ENCODE peak calls at places on chromosomes 11 and 22, in seven cellular contexts. D, P, U, J, C, B and W are unnamed samples.

GRCh38 chr11:131677832-131678470 is 307.5 kb downstream of the NTM start:
- DNase-seq in D (no peak), P (no peak), U (no peak), J (no peak), C (no peak), B (no peak), W (no peak)

GRCh38 chr11:128116447-128117240 is 470.7 kb downstream of the ETS1 start:
- DNase-seq in D (no peak), P (no peak), U (no peak), J (no peak), C (no peak), B (no peak), W (no peak)

GRCh38 chr11:58394195-58394594 is 12.5 kb downstream of the OR5B3 start:
- DNase-seq in D (no peak), P (no peak), U (peak; percentile 63), J (no peak), C (peak; percentile 85), B (no peak), W (no peak)

GRCh38 chr11:56642339-56642738 is at the start of gene OR5AP2:
- DNase-seq in D (no peak), P (no peak), U (no peak), J (no peak), C (no peak), B (no peak), W (no peak)

GRCh38 chr22:37342065-37342464 is 59.8 kb downstream of the CYTH4 start:
- DNase-seq in D (no peak), P (no peak), U (no peak), J (no peak), C (no peak), B (no peak), W (no peak)

GRCh38 chr22:36368359-36368983 is 19.3 kb downstream of the MYH9 start:
- DNase-seq in D (no peak), P (no peak), U (peak; percentile 45), J (no peak), C (peak; percentile 92), B (no peak), W (no peak)

GRCh38 chr22:17705565-17706450 is 67.3 kb downstream of the BCL2L13 start:
- DNase-seq in D (no peak), P (no peak), U (no peak), J (no peak), C (peak; percentile 33), B (no peak), W (no peak)

GRCh38 chr11:15837901-15838489 is 518.4 kb downstream of the SOX6 start:
- DNase-seq in D (no peak), P (no peak), U (no peak), J (no peak), C (no peak), B (no peak), W (no peak)

GRCh38 chr11:35584321-35584720 is 33.9 kb upstream of the FJX1 start:
- DNase-seq in D (no peak), P (no peak), U (peak; percentile 75), J (no peak), C (peak; percentile 79), B (no peak), W (no peak)

GRCh38 chr11:47987781-47988180 is 7.4 kb downstream of the PTPRJ start:
- DNase-seq in D (no peak), P (no peak), U (no peak), J (no peak), C (no peak), B (no peak), W (no peak)

DNA sequence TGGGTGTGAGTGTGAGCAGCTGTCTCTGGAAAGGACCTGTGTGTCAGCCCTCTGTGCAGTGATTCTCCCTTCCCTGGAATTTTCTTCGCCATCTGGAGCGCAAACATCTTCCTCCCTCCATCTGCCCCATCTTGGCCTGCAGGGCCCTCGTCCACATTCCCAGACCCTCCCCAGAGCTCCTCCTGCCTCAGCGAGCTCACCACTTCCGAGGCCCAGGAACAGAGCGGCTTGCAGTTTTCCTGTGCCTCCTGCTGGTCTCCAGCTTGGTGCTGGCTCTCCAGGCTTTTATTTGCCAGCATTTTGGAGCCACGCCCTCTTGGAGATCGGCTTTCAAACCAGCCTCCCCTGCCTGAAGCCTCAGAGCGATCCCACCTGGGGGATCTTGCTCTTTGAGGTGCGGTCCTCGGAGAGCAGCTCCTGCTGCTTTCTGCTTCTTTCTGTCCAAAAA is at the start of gene GPHA2:
- DNase-seq in D (no peak), P (no peak), U (no peak), J (peak; percentile 61), C (no peak), B (peak; percentile 65), W (no peak)
- TF ChIP-seq CTCF in D (peak; percentile 12), P (no peak), U (no peak), J (peak; percentile 1), C (peak; percentile 8), B (no peak), W (no peak)

DNA sequence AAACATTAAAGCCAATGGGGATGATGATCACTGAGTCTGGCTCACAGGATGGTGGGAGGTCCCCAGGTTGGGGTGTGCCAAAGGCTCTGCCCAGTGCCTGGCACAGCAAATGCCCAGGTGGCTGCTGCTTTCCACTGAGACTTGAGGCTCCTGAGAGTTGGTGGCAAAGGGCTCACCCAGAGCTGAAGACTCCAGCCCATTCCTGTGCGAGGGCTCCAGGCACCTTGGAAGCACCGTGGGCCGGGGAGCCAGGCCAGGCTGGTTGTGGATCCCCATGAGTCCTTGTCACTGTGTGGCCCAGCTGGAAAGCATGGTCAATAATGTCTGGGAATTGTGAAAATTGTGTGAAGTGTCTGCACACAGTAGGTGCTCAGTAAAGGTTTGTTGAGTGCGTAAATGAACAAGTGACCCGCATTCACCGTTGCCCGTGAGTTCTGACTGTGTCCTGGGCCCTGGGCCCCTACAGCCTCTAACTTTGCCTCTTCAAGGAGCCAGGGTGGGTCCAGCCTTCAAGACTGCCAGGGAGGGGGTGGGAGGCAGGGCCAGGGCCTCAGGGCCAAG is 2.8 kb upstream of the UNC93B1 start:
- DNase-seq in D (no peak), P (no peak), U (no peak), J (no peak), C (no peak), B (no peak), W (no peak)
- TF ChIP-seq CTCF in D (no peak), P (no peak), U (no peak), J (no peak), C (no peak), B (no peak), W (no peak)

GRCh38 chr11:72102946-72103753 is at the start of gene LAMTOR1:
- DNase-seq in D (peak; percentile 97), P (peak; percentile 100), U (peak; percentile 95), J (peak; percentile 97), C (peak; percentile 98), B (peak; percentile 99), W (peak; percentile 99)
- TF ChIP-seq CTCF in D (peak; percentile 25), P (peak; percentile 19), U (peak; percentile 42), J (peak; percentile 16), C (peak; percentile 44), B (peak; percentile 35), W (peak; percentile 46)

GRCh38 chr11:110173775-110174644 is 80.8 kb downstream of the ZC3H12C start:
- DNase-seq in D (no peak), P (peak; percentile 80), U (peak; percentile 51), J (peak; percentile 92), C (peak; percentile 79), B (peak; percentile 77), W (no peak)
- TF ChIP-seq CTCF in D (peak; percentile 82), P (peak; percentile 55), U (peak; percentile 48), J (peak; percentile 81), C (peak; percentile 94), B (peak; percentile 76), W (peak; percentile 71)

DNA sequence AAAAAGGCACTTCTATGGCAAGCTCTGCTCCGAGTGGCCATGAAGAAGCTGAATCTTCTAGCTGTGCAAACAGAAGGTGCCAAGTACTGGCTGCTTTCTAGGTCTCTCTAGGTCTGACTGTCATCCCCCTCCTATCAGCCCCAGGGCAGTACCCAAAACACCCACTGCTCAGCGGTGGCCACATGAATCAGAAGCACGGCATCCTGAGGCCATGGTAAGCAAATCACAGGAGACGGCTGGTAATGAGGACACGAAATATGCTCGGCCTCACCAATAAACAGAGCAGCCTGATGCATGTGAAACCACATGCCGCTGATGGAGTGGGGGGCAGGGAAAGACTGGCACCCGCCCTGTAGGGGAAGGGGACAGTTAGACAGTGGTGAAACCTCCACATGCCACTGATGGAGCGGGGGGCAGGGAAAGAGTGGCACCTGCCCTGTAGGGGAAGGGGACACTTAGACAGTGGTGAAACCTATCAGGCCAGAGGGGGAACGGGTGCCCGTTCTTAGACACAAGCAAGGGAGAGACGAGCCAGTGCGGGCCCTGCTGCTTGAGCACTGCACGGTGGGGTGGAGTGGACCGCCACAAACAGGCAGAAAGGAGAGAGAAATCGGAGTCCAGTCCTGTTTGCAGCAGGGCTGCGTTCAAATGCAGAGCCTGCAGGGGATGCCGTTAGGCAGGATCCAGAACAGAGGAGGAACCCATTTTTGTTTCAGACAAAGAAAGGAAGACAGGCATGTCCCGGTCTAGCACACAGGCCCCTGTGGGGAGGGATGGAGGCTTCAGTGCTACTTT is 29.9 kb upstream of the MOB2 start:
- DNase-seq in D (no peak), P (no peak), U (no peak), J (no peak), C (peak; percentile 78), B (no peak), W (no peak)
- TF ChIP-seq CTCF in D (no peak), P (no peak), U (no peak), J (no peak), C (no peak), B (no peak), W (no peak)

DNA sequence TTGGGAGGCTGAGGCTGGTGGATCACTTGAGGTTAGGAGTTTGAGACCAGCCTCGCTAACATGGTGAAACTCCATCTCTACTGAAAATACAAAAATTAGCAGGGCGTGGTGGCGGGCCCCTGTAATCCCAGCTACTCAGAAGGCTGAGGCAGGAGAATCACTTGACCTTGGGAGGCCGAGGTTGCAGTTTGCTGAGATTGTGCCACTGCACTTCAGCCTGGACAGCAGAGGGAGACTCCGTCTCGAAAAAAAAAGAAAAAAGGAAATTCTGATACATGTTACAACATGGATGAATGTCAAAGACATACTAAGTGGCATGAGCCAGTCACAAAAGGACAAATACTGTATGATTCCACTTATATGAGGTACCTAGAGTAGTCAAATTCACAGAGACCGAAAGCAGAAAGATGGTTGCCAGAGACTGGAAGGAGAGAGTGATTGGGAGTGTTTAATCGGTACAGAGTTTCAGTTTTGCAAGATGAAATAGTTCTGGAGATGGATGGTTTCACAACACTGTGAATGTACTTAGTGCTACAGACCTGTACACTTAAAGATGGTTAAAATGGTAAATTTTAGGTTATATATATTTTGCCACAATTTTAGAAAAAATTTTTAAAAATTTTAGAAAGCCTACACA is 92.3 kb downstream of the BLID start:
- DNase-seq in D (no peak), P (no peak), U (no peak), J (no peak), C (no peak), B (no peak), W (no peak)
- TF ChIP-seq CTCF in D (no peak), P (no peak), U (no peak), J (no peak), C (no peak), B (no peak), W (peak; percentile 39)

DNA sequence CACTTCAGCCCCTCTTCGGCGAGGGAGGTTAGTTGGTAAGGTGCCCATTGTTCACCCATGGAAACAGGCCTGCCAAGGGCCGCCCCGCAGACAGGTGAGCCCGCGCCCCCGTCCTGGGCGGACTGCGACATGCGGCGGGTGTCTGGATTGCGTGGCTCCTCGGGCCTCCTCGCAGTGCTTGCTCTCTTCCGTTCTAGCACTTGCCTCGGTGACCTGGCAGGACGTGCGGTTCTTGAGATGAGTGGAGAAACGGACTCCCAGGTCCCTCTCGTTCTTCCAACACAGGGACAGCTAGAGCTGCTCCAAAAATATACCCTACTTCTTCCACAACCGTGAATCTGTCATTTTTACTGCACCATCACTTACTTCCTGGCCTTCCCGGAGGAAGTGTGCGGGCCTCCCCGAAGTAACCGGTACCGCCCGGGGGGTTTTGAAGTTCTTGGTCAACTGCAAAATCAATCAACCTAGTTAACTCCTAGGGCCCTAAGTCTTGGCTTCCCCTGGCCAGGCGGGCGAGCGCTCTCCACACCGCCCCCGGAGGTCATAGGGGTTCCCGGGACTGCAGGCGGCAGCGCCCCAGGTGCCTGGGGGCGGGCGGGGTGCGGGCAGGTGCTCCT is 745 bp upstream of the ZBTB44 start:
- DNase-seq in D (no peak), P (peak; percentile 22), U (no peak), J (peak; percentile 80), C (no peak), B (peak; percentile 57), W (no peak)
- TF ChIP-seq CTCF in D (no peak), P (no peak), U (no peak), J (peak; percentile 62), C (no peak), B (peak; percentile 10), W (no peak)